ENCODE peak calls at places on chromosome 16, in four cellular contexts. H is CD4-positive, CD25-positive, alpha-beta regulatory T cell; B is lung; J is mesendoderm. Z is an unnamed sample.

GRCh38 chr16:50816901-50817555 is 75.1 kb downstream of the CYLD start:
- DNase-seq in J (no peak), B (no peak), H (no peak), Z (no peak)

GRCh38 chr16:57140866-57141668 is 44.8 kb downstream of the PSME3IP1 start:
- DNase-seq in J (no peak), H (no peak), B (no peak), Z (no peak)

GRCh38 chr16:10308305-10309193 is 77.3 kb upstream of the ATF7IP2 start:
- DNase-seq in J (no peak), B (no peak), H (no peak), Z (no peak)

GRCh38 chr16:13779676-13780075 is 140.3 kb upstream of the ERCC4 start:
- DNase-seq in B (no peak), J (peak), H (no peak), Z (no peak)

GRCh38 chr16:82655720-82656500 is 29.1 kb downstream of the CDH13 start:
- DNase-seq in B (no peak), J (no peak), H (no peak), Z (no peak)

GRCh38 chr16:10039220-10040096 is 142.8 kb downstream of the GRIN2A start:
- DNase-seq in B (no peak), J (peak), H (peak), Z (peak)

GRCh38 chr16:56911771-56912541 is 20.0 kb upstream of the HERPUD1 start:
- DNase-seq in B (peak), H (no peak), J (peak), Z (peak)

GRCh38 chr16:58127033-58127556 is 2.1 kb downstream of the CFAP20 start:
- DNase-seq in J (peak), B (no peak), H (peak), Z (no peak)

GRCh38 chr16:19555938-19556778 is 655 bp downstream of the VPS35L start:
- DNase-seq in B (no peak), J (peak), H (peak), Z (no peak)

GRCh38 chr16:73020409-73020884 is 27.5 kb downstream of the ZFHX3 start:
- DNase-seq in B (no peak), H (no peak), J (no peak), Z (peak)

DNA sequence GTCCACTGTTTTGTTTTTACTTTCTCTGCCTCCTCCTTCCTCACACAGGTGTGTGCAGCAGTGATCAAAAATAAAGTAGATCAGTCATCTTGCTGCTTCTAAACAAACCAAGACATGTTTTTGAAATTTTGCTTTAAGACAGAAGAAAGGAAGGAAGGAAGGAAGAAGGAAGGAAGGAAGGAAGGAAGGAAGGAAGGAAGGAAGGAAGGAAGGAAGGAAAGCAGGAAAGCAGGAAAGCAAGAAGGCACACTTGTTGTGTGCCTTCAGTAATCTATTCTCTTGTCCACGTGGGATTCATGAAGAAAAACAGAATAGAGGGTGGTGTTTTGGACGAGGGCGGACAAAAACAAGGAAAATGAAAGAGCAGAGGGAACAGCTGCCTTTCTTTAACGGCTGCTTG is 188.4 kb upstream of the IRX3 start:
- DNase-seq in J (no peak), H (no peak), B (no peak), Z (no peak)
- H3K27ac ChIP-seq in J (no peak), H (no peak), B (no peak), Z (no peak)

DNA sequence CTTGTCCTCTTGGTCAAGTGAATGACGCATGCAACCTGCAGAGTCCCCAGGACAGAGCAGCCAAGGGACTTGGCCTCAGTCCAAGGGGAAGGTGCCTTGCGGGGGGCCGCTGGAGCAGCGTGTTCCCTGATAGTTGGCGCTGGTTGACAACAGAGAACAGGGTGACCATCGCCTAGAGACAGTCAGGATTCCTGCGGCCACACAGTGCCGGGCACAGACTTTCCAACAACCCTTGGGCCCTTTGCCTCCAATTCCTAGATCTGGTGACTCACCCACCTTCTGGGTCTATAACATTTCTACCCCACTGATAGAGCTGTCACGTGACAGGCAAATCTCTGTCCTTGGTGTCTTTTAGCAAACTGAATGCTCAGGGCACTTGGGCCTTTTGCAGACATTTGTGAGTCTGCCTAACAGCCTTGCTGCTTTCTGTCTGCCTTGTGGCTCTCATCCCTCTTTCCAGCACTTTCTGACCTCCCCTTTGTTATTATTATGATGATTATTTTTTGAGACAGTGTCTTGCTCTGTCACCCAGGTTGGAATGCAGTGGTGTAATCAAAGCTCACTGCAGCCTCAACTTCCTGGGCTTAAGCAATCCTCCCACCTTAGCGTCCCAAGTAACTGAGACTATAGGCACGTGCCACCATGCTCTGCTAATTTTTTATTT is 11.9 kb upstream of the TEDC2 start:
- DNase-seq in J (no peak), H (no peak), B (no peak), Z (no peak)
- H3K27ac ChIP-seq in J (no peak), H (no peak), B (no peak), Z (no peak)

DNA sequence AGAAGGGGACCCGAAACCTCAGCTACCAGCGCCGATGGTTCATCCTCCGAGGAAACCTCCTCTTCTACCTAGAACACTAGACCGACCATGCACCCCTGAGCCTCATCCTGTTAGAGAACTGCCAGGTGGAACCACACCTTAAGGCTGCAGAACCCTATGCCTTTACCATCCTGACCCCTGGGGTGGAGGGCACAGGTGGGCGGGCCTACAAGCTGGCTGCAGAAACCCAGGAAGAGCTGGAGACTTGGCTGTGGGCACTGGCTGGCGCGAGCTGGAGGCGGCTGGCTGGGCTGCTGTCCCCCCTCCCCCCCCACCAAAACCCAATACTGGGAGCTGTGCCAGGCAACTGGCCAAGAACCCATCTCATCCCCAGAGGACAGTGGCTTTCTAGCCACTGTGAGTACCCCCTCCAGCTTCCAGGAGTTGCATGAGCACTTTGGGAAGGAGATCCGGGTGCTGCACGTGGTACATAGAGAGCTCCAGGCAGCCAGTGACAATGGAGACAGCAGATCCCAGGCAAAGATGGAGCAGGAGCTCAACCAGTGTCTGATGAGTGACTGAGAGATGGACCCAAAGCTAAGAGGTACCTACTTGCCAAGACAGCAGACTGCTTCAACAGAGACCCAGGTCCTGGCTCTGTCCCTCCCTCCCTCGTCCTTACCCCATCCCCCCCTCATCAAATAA is 1.4 kb upstream of the CD2BP2 start:
- DNase-seq in B (no peak), H (peak), J (no peak), Z (no peak)
- H3K27ac ChIP-seq in B (no peak), H (peak), J (no peak), Z (peak)

GRCh38 chr16:916400-916799 is 54.4 kb downstream of the LMF1 start:
- DNase-seq in B (no peak), J (no peak), H (no peak), Z (no peak)
- H3K27ac ChIP-seq in B (no peak), J (no peak), H (no peak), Z (no peak)

GRCh38 chr16:1422076-1422475 is 1.5 kb upstream of the UQCC4 start:
- DNase-seq in B (no peak), J (no peak), H (no peak), Z (no peak)
- H3K27ac ChIP-seq in B (no peak), J (no peak), H (peak), Z (no peak)

GRCh38 chr16:83956336-83957289 is 3.6 kb downstream of the OSGIN1 start:
- DNase-seq in J (peak), B (peak), H (peak), Z (peak)
- H3K27ac ChIP-seq in J (no peak), B (no peak), H (no peak), Z (no peak)

GRCh38 chr16:75096730-75097129 is 19.9 kb downstream of the LDHD start:
- DNase-seq in H (no peak), J (peak), B (peak), Z (no peak)

GRCh38 chr16:75097941-75098897 is 18.4 kb downstream of the LDHD start:
- DNase-seq in B (peak), J (no peak), H (peak), Z (no peak)

GRCh38 chr16:75095637-75096036 is 20.9 kb downstream of the LDHD start:
- DNase-seq in H (no peak), B (no peak), J (no peak), Z (no peak)

GRCh38 chr16:75099075-75099667 is 17.4 kb downstream of the LDHD start:
- DNase-seq in H (no peak), B (no peak), J (no peak), Z (no peak)

GRCh38 chr16:75097191-75097761 is 19.3 kb downstream of the LDHD start:
- DNase-seq in J (no peak), B (no peak), H (no peak), Z (no peak)
- H3K27ac ChIP-seq in J (no peak), B (no peak), H (peak), Z (no peak)

GRCh38 chr16:84694980-84695379 is 4.8 kb upstream of the USP10 start:
- DNase-seq in B (no peak), J (no peak), H (no peak), Z (no peak)

GRCh38 chr16:84699712-84700517 is at the start of gene USP10:
- DNase-seq in B (peak), H (peak), J (peak), Z (peak)

GRCh38 chr16:84703671-84704070 is 3.9 kb downstream of the USP10 start:
- DNase-seq in J (no peak), B (no peak), H (no peak), Z (no peak)

GRCh38 chr16:84700518-84701277 is 898 bp downstream of the USP10 start:
- DNase-seq in J (peak), H (peak), B (no peak), Z (peak)

DNA sequence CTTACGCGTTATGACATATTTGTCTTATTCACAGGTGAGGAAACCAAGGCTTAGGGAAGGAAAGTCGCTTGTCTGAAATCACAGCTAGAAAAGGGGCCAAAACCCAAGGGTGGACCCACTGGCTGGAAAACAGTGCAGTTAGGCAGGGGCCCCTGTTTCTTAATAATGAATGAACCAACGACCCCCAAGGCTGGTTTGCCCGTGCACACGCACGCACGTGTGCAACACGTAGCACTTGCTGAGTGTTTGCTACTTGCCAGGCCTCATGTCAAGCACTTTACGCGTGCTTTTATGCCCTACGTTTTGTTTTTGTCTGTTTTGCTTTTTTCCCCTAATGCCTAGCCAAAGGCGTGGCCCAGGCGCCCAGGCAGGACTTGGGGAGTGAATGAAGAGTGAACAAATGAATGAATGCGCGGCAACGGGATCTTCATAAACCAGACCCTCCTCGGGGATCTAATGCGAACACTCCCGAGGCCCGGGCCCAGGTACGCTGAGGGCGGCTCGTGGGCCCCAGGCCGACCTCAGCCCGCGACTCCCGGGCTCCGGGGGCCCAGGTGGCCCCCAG is 571 bp upstream of the USP10 start:
- DNase-seq in J (no peak), H (no peak), B (no peak), Z (peak)
- H3K27ac ChIP-seq in J (peak), H (peak), B (no peak), Z (no peak)

Z was measured in heart right ventricle.